ENCODE peak calls at places on chromosomes 1 and 21, in four cellular contexts. M is tibial nerve, S is vagina, B is IMR-90. N is an unnamed sample. For H3K4me1, the result is how much of the 10 kb centered on the place peaks cover.

GRCh38 chr1:56417636-56418035 is 161.7 kb downstream of the PLPP3 start:
- DNase-seq in M (no peak), S (no peak), B (peak), N (no peak)

GRCh38 chr1:183871142-183871541 is 66.2 kb downstream of the RGL1 start:
- DNase-seq in M (peak), S (no peak), B (peak), N (no peak)

GRCh38 chr21:44697811-44698734 is 1.1 kb downstream of the KRTAP10-12 start:
- DNase-seq in M (no peak), S (peak), B (no peak), N (no peak)

GRCh38 chr1:110034040-110034450 is 379 bp upstream of the STRIP1 start:
- DNase-seq in M (no peak), S (no peak), B (no peak), N (no peak)

GRCh38 chr1:185644531-185644930 is 89.7 kb upstream of the HMCN1 start:
- DNase-seq in M (no peak), S (no peak), B (no peak), N (no peak)

GRCh38 chr1:66356605-66357004 is 177.3 kb upstream of the SGIP1 start:
- DNase-seq in M (no peak), S (no peak), B (no peak), N (no peak)

GRCh38 chr1:36306210-36306901 is at the start of gene SH3D21:
- DNase-seq in M (no peak), S (no peak), B (no peak), N (no peak)

GRCh38 chr21:44551290-44552015 is at the start of gene KRTAP10-2:
- DNase-seq in M (no peak), S (peak), B (no peak), N (no peak)

GRCh38 chr1:234980657-234981396 is 147.8 kb downstream of the TOMM20 start:
- DNase-seq in M (peak), S (no peak), B (peak), N (peak)

GRCh38 chr1:65264197-65264929 is 45.0 kb upstream of the DNAJC6 start:
- DNase-seq in M (peak), S (no peak), B (peak), N (no peak)

GRCh38 chr1:167488786-167489185 is 29.5 kb downstream of the CD247 start:
- DNase-seq in M (no peak), S (no peak), B (no peak), N (no peak)

GRCh38 chr1:165894591-165894990 is 67.2 kb downstream of the UCK2 start:
- DNase-seq in M (no peak), S (no peak), B (peak), N (no peak)

GRCh38 chr1:67429528-67430357 is 459 bp downstream of the SERBP1 start:
- DNase-seq in M (no peak), S (no peak), B (no peak), N (no peak)

GRCh38 chr1:17465186-17465585 is 25.7 kb upstream of the RCC2 start:
- DNase-seq in M (no peak), S (no peak), B (no peak), N (no peak)

GRCh38 chr1:8077602-8078001 is 51.5 kb upstream of the ERRFI1 start:
- DNase-seq in M (no peak), S (no peak), B (no peak), N (no peak)

GRCh38 chr1:18955442-18956188 is 861 bp downstream of the IFFO2 start:
- DNase-seq in M (no peak), S (no peak), B (no peak), N (no peak)

GRCh38 chr1:118136511-118136937 is 48.5 kb downstream of the SPAG17 start:
- DNase-seq in M (no peak), S (no peak), B (peak), N (no peak)

GRCh38 chr1:174942547-174943255 is 57.0 kb upstream of the CACYBP start:
- DNase-seq in M (peak), S (no peak), B (no peak), N (no peak)

GRCh38 chr1:188476606-188477005 is 1647.9 kb downstream of the PLA2G4A start:
- DNase-seq in M (no peak), S (no peak), B (peak), N (no peak)

GRCh38 chr1:173477286-173478098 is at the start of gene PRDX6:
- DNase-seq in M (peak), S (no peak), B (peak), N (peak)

GRCh38 chr1:230083746-230084407 is 16.8 kb downstream of the GALNT2 start:
- DNase-seq in M (no peak), S (no peak), B (no peak), N (no peak)

GRCh38 chr21:16587141-16587570 is 857.4 kb downstream of the USP25 start:
- DNase-seq in M (peak), S (no peak), B (peak), N (no peak)

GRCh38 chr1:222546548-222547259 is 1.2 kb downstream of the HHIPL2 start:
- DNase-seq in M (no peak), S (no peak), B (peak), N (no peak)

GRCh38 chr1:1857096-1857703 is 33.7 kb downstream of the GNB1 start:
- DNase-seq in M (no peak), S (no peak), B (no peak), N (no peak)

GRCh38 chr1:223712184-223712855 is at the start of gene CAPN2:
- DNase-seq in M (peak), S (no peak), B (peak), N (no peak)

GRCh38 chr1:58802640-58803476 is 19.0 kb upstream of the JUN start:
- DNase-seq in M (no peak), S (no peak), B (no peak), N (no peak)

GRCh38 chr1:8043621-8044020 is 17.5 kb upstream of the ERRFI1 start:
- DNase-seq in M (no peak), S (no peak), B (no peak), N (no peak)

GRCh38 chr1:15953294-15953771 is 22.6 kb downstream of the ZBTB17 start:
- DNase-seq in M (no peak), S (no peak), B (peak), N (no peak)
- H3K4me1 ChIP-seq in M (half or more), S (half or more), B (half or more), N (half or more)

GRCh38 chr1:116503535-116504307 is 67.1 kb downstream of the CD58 start:
- DNase-seq in M (no peak), S (no peak), B (no peak), N (no peak)

GRCh38 chr1:116502915-116503314 is 67.9 kb downstream of the CD58 start:
- DNase-seq in M (no peak), S (no peak), B (no peak), N (no peak)

GRCh38 chr1:116501870-116502244 is 69.0 kb downstream of the CD58 start:
- DNase-seq in M (no peak), S (no peak), B (no peak), N (no peak)

GRCh38 chr1:116498789-116499628 is 71.8 kb downstream of the CD58 start:
- DNase-seq in M (peak), S (no peak), B (peak), N (no peak)

GRCh38 chr1:116501041-116501869 is 69.6 kb downstream of the CD58 start:
- DNase-seq in M (no peak), S (no peak), B (no peak), N (no peak)
- H3K4me1 ChIP-seq in M (under half), S (under half), B (under half), N (under half)

DNA sequence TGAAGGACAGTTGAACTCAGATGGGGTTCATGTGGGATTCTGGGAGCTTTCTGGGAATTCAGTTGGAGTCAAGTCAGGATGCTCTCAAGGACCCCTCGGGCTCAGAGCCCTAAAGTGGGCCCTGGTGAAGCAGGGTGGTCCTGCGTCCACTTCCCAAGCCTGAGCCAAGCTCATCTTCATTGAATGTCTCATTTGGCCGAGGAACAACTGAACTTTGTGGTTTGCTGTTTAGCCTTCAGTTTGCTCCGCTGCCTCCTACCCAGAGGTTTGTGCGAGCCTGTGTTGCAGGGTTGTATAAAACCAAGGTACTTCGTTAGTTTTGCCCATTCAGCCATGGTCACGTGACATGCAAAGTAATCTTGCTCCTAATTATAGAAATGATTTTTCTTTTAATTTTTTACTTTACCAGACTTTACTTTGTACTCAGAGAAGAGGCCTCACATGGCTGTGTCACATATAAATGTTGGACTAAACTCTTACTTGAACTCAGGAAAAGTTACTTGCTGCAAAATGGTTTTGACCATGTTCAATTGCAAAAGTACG is 49.7 kb downstream of the B3GALT5 start:
- DNase-seq in M (no peak), S (no peak), B (no peak), N (no peak)
- H3K4me1 ChIP-seq in M (under half), S (under half), B (under half), N (under half)

DNA sequence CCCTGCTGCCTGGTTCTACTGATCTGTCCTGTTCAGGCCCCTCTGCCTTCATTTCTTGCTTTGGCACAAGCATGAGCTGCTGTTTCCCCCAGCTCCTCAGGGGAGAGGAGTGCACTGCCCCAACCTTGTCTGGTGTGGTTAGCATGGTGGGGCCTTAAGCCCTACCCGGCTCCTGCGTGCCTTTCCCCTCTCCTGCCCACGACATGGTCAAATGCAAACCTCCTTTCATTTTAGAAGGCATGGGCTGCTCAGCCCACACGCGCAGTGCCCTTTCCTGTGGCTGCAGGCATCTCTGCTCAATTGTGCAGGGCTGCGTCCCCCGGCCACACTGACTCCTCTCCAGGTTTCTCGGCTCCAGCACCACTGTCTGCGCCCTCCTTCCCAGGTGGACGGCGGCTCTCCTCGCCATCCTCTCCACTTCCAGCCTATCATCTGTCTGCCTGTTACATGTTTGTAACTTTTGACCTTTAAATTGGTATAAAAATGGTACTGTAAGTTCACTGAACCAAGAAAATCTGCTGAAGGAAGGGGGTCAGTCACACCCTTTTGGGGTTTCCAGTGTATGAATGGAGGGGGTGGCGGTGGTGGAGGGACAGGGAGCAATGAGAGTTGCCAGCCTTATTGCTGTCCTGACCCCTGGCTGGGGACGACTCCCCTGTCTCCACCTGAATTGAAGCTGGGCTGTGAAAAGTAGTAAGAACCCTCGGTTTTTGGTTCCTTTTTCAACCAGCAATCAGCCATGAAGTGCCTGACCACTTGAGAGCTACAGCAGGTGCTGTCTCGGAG is 5.1 kb downstream of the PDE9A start:
- DNase-seq in M (no peak), S (no peak), B (no peak), N (no peak)
- H3K4me1 ChIP-seq in M (half or more), S (under half), B (under half), N (under half)

GRCh38 chr1:211603713-211604112 is 24.8 kb upstream of the SLC30A1 start:
- DNase-seq in M (no peak), S (no peak), B (no peak), N (no peak)
- H3K4me1 ChIP-seq in M (under half), S (under half), B (under half), N (under half)

GRCh38 chr1:47333578-47333921 is at the start of gene CMPK1:
- DNase-seq in M (peak), S (no peak), B (peak), N (no peak)

GRCh38 chr1:47332779-47333577 is 612 bp upstream of the CMPK1 start:
- DNase-seq in M (no peak), S (no peak), B (no peak), N (no peak)

GRCh38 chr1:47331875-47332274 is 1.7 kb upstream of the CMPK1 start:
- DNase-seq in M (no peak), S (no peak), B (no peak), N (no peak)

GRCh38 chr1:47328992-47329391 is 4.6 kb upstream of the CMPK1 start:
- DNase-seq in M (no peak), S (no peak), B (no peak), N (no peak)

DNA sequence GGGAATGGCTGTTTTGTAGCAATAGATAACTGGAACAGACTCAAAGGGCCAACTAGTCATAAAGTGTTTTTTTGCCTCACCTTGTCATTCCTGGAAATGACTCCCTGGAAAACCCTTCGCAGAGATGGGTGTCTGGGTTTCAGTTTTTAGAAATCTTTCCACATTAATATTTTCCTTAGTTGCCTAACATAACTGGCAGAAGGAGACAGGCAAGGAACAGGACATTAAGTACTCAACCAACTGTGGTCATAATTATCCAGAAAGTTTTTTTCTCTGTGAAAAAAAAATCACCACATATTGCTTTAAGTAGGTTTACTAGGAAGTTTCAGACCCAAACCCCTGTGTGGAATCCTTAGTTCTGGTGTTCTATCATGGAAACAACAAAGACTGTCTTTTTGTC is 3.4 kb upstream of the CMPK1 start:
- DNase-seq in M (no peak), S (no peak), B (no peak), N (no peak)
- H3K4me1 ChIP-seq in M (under half), S (under half), B (under half), N (half or more)

GRCh38 chr1:25622526-25622925 is 5.9 kb downstream of the MAN1C1 start:
- DNase-seq in M (no peak), S (no peak), B (no peak), N (no peak)
- H3K4me1 ChIP-seq in M (under half), S (half or more), B (under half), N (half or more)

GRCh38 chr21:29320021-29320420 is 21.3 kb downstream of the BACH1 start:
- DNase-seq in M (no peak), S (no peak), B (no peak), N (no peak)

GRCh38 chr21:29316806-29317205 is 18.1 kb downstream of the BACH1 start:
- DNase-seq in M (no peak), S (no peak), B (no peak), N (no peak)

GRCh38 chr21:29321217-29321616 is 22.5 kb downstream of the BACH1 start:
- DNase-seq in M (no peak), S (no peak), B (no peak), N (no peak)

GRCh38 chr21:29316029-29316742 is 17.5 kb downstream of the BACH1 start:
- DNase-seq in M (no peak), S (no peak), B (no peak), N (no peak)

DNA sequence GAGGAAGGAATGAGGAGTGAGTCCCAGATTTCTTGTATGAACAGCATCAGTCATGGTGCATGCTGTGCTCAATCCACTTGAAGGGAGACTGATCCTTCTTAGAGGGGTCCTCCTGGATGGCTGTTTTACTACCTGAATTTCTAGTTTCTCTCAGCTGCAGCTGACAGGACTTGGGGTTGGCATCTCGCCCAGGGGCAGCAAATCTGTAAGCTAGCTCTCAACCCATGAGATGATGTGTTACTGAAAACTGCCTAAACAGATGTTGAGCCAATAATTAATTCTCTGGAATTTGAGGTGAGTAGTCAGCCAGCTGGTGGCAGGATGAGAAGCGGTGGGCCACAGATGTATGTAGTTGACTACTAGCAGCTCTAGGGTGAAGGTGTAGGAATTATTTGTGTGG is 19.6 kb downstream of the BACH1 start:
- DNase-seq in M (no peak), S (no peak), B (peak), N (no peak)
- H3K4me1 ChIP-seq in M (half or more), S (half or more), B (under half), N (under half)

N was measured in esophagus squamous epithelium.